ENCODE peak calls at places on chromosome X, in ten cellular contexts. C is Karpas-422; Q is effector memory CD8-positive, alpha-beta T cell; D is activated CD8-positive, alpha-beta memory T cell treated with anti-CD3 and anti-CD28 coated beads, Interleukin-2, amount 50 U/mL, for 48 hours; E is stimulated activated CD4-positive, alpha-beta T cell treated with anti-CD3 and anti-CD28 coated beads, Interleukin-15, amount 100 ng/mL, for 1 hour; S is non-pigmented ciliary epithelial cell; Z is foreskin fibroblast; N is NCI-H1105; U is astrocyte of the spinal cord; B is mesendoderm. O is an unnamed sample.

GRCh38 chrX:119734897-119735339 is 23.5 kb upstream of the SOWAHD start:
- DNase-seq in C (no peak), Q (no peak), D (no peak), E (no peak), S (no peak), Z (peak), N (peak), U (no peak), B (no peak), O (no peak)

GRCh38 chrX:21960569-21960968 is 20.1 kb downstream of the SMS start:
- DNase-seq in C (no peak), Q (no peak), D (no peak), E (no peak), S (no peak), Z (no peak), N (no peak), U (no peak), B (no peak), O (no peak)

GRCh38 chrX:1442016-1442665 is 10.6 kb downstream of the ASMTL start:
- DNase-seq in C (no peak), Q (no peak), D (peak), E (no peak), S (no peak), Z (no peak), N (no peak), U (no peak), B (no peak), O (no peak)

GRCh38 chrX:72475338-72475737 is 97.3 kb downstream of the HDAC8 start:
- DNase-seq in C (no peak), Q (no peak), D (no peak), E (no peak), S (no peak), Z (no peak), N (no peak), U (no peak), B (peak), O (no peak)

GRCh38 chrX:72348247-72348979 is 42.7 kb upstream of the CITED1 start:
- DNase-seq in C (no peak), Q (no peak), D (no peak), E (no peak), S (no peak), Z (no peak), N (no peak), U (no peak), B (no peak), O (no peak)

GRCh38 chrX:16882702-16883486 is 12.7 kb upstream of the RBBP7 start:
- DNase-seq in C (peak), Q (peak), D (peak), E (peak), S (no peak), Z (peak), N (peak), U (peak), B (peak), O (no peak)

GRCh38 chrX:13167444-13168207 is 123.2 kb upstream of the FAM9C start:
- DNase-seq in C (no peak), Q (no peak), D (no peak), E (no peak), S (no peak), Z (peak), N (no peak), U (peak), B (peak), O (no peak)

GRCh38 chrX:69120476-69120875 is 44.8 kb downstream of the PJA1 start:
- DNase-seq in C (no peak), Q (no peak), D (no peak), E (no peak), S (no peak), Z (no peak), N (no peak), U (no peak), B (no peak), O (no peak)

GRCh38 chrX:1851527-1851926 is 236.7 kb downstream of the ASMT start:
- DNase-seq in C (no peak), Q (no peak), D (no peak), E (no peak), S (no peak), Z (no peak), N (no peak), U (no peak), B (peak), O (no peak)

GRCh38 chrX:36983831-36984230 is 24.3 kb upstream of the FAM47C start:
- DNase-seq in C (no peak), Q (no peak), D (no peak), E (no peak), S (no peak), Z (no peak), N (no peak), U (no peak), B (peak), O (no peak)

GRCh38 chrX:141278306-141278705 is 36.0 kb upstream of the SPANXC start:
- DNase-seq in C (peak), Q (no peak), D (no peak), E (no peak), S (no peak), Z (peak), N (no peak), U (peak), B (peak), O (no peak)

GRCh38 chrX:46648660-46649059 is 75.1 kb downstream of the CHST7 start:
- DNase-seq in C (no peak), Q (no peak), D (no peak), E (no peak), S (no peak), Z (no peak), N (no peak), U (no peak), B (peak), O (no peak)

GRCh38 chrX:97597954-97598353 is 714.2 kb downstream of the RPA4 start:
- DNase-seq in C (no peak), Q (no peak), D (peak), E (no peak), S (no peak), Z (no peak), N (no peak), U (no peak), B (peak), O (no peak)

GRCh38 chrX:134695999-134696398 is 37.7 kb upstream of the PLAC1 start:
- DNase-seq in C (no peak), Q (no peak), D (no peak), E (no peak), S (no peak), Z (peak), N (no peak), U (no peak), B (no peak), O (no peak)

O was measured in AG04449.